ENCODE peak calls at places on chromosome 10, in ten cellular contexts. G is GM13976, M is testis, P is left ventricle myocardium inferior, F is AG04450, Q is gastrocnemius medialis, B is thoracic aorta, D is nephron progenitor cell, O is neural crest cell, K is fibroblast of lung. Y is an unnamed sample.
A peak's percentile ranks its signal among the peaks of the same experiment; 100 is the strongest.

GRCh38 chr10:56240471-56240870 is 120.6 kb downstream of the ZWINT start:
- DNase-seq in G (no peak), M (no peak), P (no peak), F (no peak), Q (no peak), B (no peak), D (no peak), O (no peak), K (no peak), Y (no peak)

GRCh38 chr10:80497187-80498038 is 40.3 kb upstream of the SH2D4B start:
- DNase-seq in G (no peak), M (no peak), P (peak; percentile 78), F (no peak), Q (no peak), B (no peak), D (no peak), O (no peak), K (peak; percentile 80), Y (no peak)

GRCh38 chr10:80458638-80459037 is 4.5 kb downstream of the TSPAN14 start:
- DNase-seq in G (no peak), M (no peak), P (no peak), F (no peak), Q (no peak), B (no peak), D (no peak), O (no peak), K (no peak), Y (no peak)

GRCh38 chr10:127919418-127920191 is 12.7 kb downstream of the PTPRE start:
- DNase-seq in G (no peak), M (no peak), P (no peak), F (no peak), Q (no peak), B (no peak), D (no peak), O (no peak), K (peak; percentile 90), Y (no peak)

GRCh38 chr10:6607778-6608177 is 27.7 kb upstream of the PRKCQ start:
- DNase-seq in G (no peak), M (no peak), P (no peak), F (no peak), Q (peak; percentile 11), B (no peak), D (no peak), O (no peak), K (no peak), Y (no peak)

GRCh38 chr10:86710987-86711236 is 42.6 kb downstream of the LDB3 start:
- DNase-seq in G (no peak), M (no peak), P (no peak), F (no peak), Q (no peak), B (no peak), D (no peak), O (no peak), K (no peak), Y (no peak)

GRCh38 chr10:92494522-92494921 is 79.4 kb downstream of the IDE start:
- DNase-seq in G (no peak), M (no peak), P (no peak), F (peak; percentile 10), Q (no peak), B (no peak), D (no peak), O (no peak), K (no peak), Y (no peak)

GRCh38 chr10:29344073-29344820 is 55.4 kb downstream of the LYZL1 start:
- DNase-seq in G (no peak), M (peak; percentile 60), P (no peak), F (no peak), Q (no peak), B (no peak), D (no peak), O (no peak), K (peak; percentile 92), Y (no peak)

DNA sequence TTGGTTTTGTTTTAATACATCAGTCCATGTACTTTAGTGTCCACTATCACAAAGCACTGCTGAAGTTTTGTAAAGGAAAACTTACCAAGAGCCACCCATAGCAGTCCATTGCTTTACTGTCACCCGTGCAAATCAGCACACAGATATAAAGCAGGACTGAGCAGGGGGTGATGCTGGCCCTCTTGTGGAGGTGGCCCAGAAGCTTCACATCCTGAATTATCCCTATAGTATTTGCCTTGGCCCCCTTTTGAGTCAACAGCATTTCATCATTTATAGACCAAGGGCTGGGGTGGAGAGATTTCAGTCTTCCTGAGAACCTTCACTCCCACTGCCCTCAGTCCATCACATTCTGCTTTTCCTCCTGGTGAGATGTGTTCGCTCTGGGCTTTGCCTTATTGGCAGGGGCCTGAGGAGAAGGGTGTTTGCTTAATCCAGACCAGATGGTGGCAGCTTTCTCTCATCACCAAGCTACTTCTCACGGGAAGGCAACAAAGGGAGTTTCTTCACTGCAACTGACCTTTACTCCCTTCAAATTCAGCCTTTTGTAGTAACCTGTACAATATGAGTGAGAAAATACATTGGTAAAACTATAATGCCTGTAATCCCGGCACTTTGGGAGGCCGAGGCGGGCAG is 47.7 kb downstream of the NOC3L start:
- DNase-seq in G (no peak), M (no peak), P (no peak), F (no peak), Q (no peak), B (no peak), D (no peak), O (no peak), K (no peak), Y (no peak)
- TF ChIP-seq CTCF in G (no peak), M (no peak), P (no peak), F (peak; percentile 22), Q (no peak), B (no peak), D (no peak), O (no peak), K (no peak), Y (no peak)

GRCh38 chr10:95415631-95416031 is 124.8 kb upstream of the PDLIM1 start:
- DNase-seq in G (no peak), M (no peak), P (peak; percentile 71), F (no peak), Q (peak; percentile 88), B (no peak), D (peak; percentile 21), O (no peak), K (no peak), Y (no peak)

GRCh38 chr10:95419399-95419798 is 128.6 kb upstream of the PDLIM1 start:
- DNase-seq in G (no peak), M (no peak), P (no peak), F (no peak), Q (no peak), B (no peak), D (no peak), O (no peak), K (no peak), Y (no peak)

GRCh38 chr10:95416270-95416669 is 125.5 kb upstream of the PDLIM1 start:
- DNase-seq in G (no peak), M (no peak), P (no peak), F (no peak), Q (peak; percentile 33), B (no peak), D (no peak), O (no peak), K (no peak), Y (no peak)

GRCh38 chr10:95414844-95415545 is 124.2 kb upstream of the PDLIM1 start:
- DNase-seq in G (no peak), M (no peak), P (peak; percentile 66), F (no peak), Q (peak; percentile 67), B (no peak), D (no peak), O (no peak), K (no peak), Y (no peak)

GRCh38 chr10:95416973-95417372 is 126.2 kb upstream of the PDLIM1 start:
- DNase-seq in G (no peak), M (no peak), P (no peak), F (no peak), Q (no peak), B (no peak), D (no peak), O (no peak), K (no peak), Y (no peak)
- TF ChIP-seq CTCF in G (no peak), M (no peak), P (no peak), F (no peak), Q (no peak), B (no peak), D (no peak), O (no peak), K (no peak), Y (no peak)

DNA sequence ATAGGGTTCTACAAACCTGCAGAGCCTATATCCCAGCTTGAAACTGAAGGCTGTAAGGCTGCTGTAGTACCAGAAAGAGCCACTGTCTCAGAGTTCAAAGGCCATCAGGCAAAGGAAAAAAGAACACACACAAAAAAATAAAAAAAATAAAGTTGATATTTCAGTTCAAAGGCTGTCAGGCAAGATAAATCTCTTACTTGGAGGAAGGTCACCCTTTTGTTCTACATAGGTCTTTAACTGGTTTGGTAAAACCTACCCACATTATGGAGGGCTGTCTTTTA is 12.0 kb upstream of the TMEM26 start:
- DNase-seq in G (no peak), M (no peak), P (no peak), F (no peak), Q (no peak), B (no peak), D (no peak), O (no peak), K (no peak), Y (no peak)
- TF ChIP-seq CTCF in G (no peak), M (no peak), P (no peak), F (peak; percentile 19), Q (no peak), B (no peak), D (no peak), O (no peak), K (no peak), Y (no peak)

DNA sequence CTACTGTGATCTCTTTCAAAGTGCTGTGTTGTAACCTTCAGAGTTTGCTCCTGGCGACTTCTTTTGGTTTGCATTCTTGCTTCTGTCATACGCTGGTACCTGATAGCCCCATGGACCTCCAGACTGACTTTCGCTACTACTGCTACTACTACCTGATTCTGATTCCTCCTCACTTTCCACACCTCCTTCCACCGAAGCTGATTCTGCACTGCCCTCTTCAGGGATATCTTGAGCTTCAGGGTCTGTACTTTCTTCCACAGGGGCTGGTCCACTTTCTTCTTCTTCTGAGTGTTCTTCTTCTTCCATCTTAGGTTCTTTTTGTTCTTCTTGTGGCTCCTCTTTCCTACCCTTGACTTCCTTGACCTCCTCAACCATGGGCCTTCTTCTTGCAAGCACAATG is 992.4 kb downstream of the PCDH15 start:
- DNase-seq in G (no peak), M (no peak), P (no peak), F (no peak), Q (no peak), B (no peak), D (no peak), O (no peak), K (no peak), Y (no peak)
- TF ChIP-seq CTCF in G (no peak), M (no peak), P (no peak), F (no peak), Q (no peak), B (no peak), D (no peak), O (no peak), K (no peak), Y (no peak)